ENCODE peak calls at places on chromosome 9, in four cellular contexts. Y, D, N and I are unnamed samples. For H3K4me1, the result is how much of the 10 kb centered on the place peaks cover.

GRCh38 chr9:131734165-131734610 is 5.7 kb downstream of the RAPGEF1 start:
- DNase-seq in N (no peak), D (no peak), Y (no peak), I (peak)

GRCh38 chr9:4583001-4583400 is 79.1 kb upstream of the PLPP6 start:
- DNase-seq in Y (no peak), D (no peak), N (no peak), I (no peak)

GRCh38 chr9:72997387-72997995 is 44.6 kb upstream of the ALDH1A1 start:
- DNase-seq in N (no peak), D (no peak), Y (no peak), I (no peak)

GRCh38 chr9:122126340-122127333 is 32.9 kb downstream of the NDUFA8 start:
- DNase-seq in N (no peak), Y (no peak), D (peak), I (no peak)

GRCh38 chr9:16321461-16322119 is 548.9 kb downstream of the BNC2 start:
- DNase-seq in Y (no peak), D (peak), N (no peak), I (peak)

GRCh38 chr9:122221223-122221811 is 7.4 kb downstream of the LHX6 start:
- DNase-seq in N (no peak), D (no peak), Y (no peak), I (no peak)

GRCh38 chr9:134864821-134865190 is 15.8 kb upstream of the FCN2 start:
- DNase-seq in N (peak), Y (no peak), D (no peak), I (peak)

GRCh38 chr9:17315341-17315740 is 180.5 kb downstream of the CNTLN start:
- DNase-seq in D (no peak), N (no peak), Y (no peak), I (no peak)

GRCh38 chr9:126401581-126401980 is 75.0 kb downstream of the MVB12B start:
- DNase-seq in Y (no peak), N (no peak), D (no peak), I (peak)

GRCh38 chr9:111274737-111275136 is 55.3 kb downstream of the OR2K2 start:
- DNase-seq in D (peak), N (no peak), Y (no peak), I (no peak)

GRCh38 chr9:97518909-97519307 is 17.4 kb downstream of the TMOD1 start:
- DNase-seq in Y (no peak), D (peak), N (peak), I (peak)

GRCh38 chr9:134252084-134252830 is 74.0 kb upstream of the RXRA start:
- DNase-seq in D (no peak), N (no peak), Y (no peak), I (no peak)

GRCh38 chr9:27365977-27366376 is 69.0 kb upstream of the EQTN start:
- DNase-seq in Y (no peak), N (no peak), D (no peak), I (no peak)

GRCh38 chr9:27367922-27368316 is 71.0 kb upstream of the EQTN start:
- DNase-seq in D (no peak), N (peak), Y (no peak), I (no peak)

GRCh38 chr9:27369591-27369990 is 72.6 kb upstream of the EQTN start:
- DNase-seq in Y (no peak), D (no peak), N (no peak), I (no peak)

GRCh38 chr9:27367175-27367798 is 70.3 kb upstream of the EQTN start:
- DNase-seq in D (no peak), Y (no peak), N (no peak), I (no peak)

DNA sequence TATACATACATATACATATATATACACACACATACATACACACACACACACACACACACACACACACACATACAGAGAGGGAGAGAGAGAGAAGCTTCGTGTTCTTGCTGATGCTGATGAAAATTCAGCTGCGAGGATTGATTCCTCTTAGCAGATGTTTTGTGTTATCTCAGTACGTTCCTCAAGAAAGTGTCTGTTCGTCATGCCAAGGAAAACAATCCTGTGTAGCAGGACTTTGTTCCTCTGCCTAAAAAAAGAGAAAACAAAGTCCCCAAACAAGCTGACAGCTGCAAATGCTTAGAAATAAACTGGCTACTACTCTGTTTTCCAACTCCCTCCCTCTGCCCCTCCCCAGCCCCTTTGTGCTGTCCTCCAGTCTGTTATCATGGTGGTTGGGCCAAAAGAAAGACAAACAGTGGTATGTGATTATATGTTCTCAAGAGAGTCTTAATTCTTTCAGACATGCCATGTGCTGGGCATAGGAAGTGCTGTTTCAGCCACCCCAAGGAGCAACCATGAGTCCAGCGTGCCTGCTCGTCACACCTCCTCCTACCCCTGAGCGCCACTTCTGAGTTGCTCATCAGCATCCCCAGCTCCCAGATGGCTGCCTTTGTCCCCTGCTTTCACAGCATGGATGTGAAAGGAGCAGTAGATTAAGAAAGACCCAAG is 71.5 kb upstream of the EQTN start:
- DNase-seq in Y (no peak), D (no peak), N (peak), I (no peak)
- H3K4me1 ChIP-seq in Y (under half), D (under half), N (under half), I (under half)

GRCh38 chr9:37206121-37206620 is 85.8 kb downstream of the ZCCHC7 start:
- DNase-seq in D (no peak), N (no peak), Y (no peak), I (no peak)
- H3K4me1 ChIP-seq in D (under half), N (under half), Y (under half), I (under half)

GRCh38 chr9:99118782-99119466 is 14.0 kb downstream of the TGFBR1 start:
- DNase-seq in N (no peak), Y (no peak), D (no peak), I (no peak)
- H3K4me1 ChIP-seq in N (under half), Y (under half), D (under half), I (under half)

GRCh38 chr9:19119241-19119640 is 8.1 kb downstream of the PLIN2 start:
- DNase-seq in N (no peak), D (no peak), Y (no peak), I (no peak)

GRCh38 chr9:19124430-19124793 is 2.9 kb downstream of the PLIN2 start:
- DNase-seq in N (no peak), Y (no peak), D (no peak), I (no peak)

GRCh38 chr9:19119801-19120440 is 7.4 kb downstream of the PLIN2 start:
- DNase-seq in N (no peak), Y (no peak), D (no peak), I (no peak)

GRCh38 chr9:19122490-19123042 is 4.7 kb downstream of the PLIN2 start:
- DNase-seq in Y (no peak), D (no peak), N (no peak), I (no peak)

GRCh38 chr9:19120846-19121245 is 6.4 kb downstream of the PLIN2 start:
- DNase-seq in N (no peak), Y (no peak), D (no peak), I (no peak)
- H3K4me1 ChIP-seq in N (under half), Y (under half), D (under half), I (under half)

DNA sequence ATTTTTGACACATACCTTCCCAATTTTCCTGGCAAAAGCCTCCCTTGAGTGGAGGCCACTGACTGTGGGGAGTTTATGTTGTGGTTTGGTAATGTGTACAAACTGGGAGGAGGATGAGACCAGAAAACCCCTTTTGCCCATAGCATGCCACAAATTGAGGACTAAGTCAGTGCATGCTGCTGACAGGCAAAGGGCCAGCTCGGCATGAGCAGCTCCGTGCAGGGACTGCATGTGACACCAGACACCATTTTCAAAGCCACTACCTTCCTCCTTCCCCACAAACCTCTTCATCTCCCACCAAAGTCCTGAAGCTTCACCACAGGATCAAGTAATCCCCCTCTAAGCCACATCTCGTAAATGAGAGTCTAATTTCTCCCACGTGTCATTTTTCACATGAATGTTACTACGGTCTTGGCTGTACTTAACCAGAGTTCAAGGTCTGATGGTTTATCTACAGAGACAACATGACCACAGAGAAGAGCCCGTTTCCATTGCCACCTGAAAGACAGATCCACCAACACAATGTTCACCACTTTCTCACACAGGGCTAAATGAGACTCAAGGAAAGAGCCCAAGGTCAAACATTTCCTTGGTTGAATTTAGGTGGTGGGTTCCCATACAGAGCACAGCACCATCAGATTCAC is 106.5 kb downstream of the NFIB start:
- DNase-seq in N (no peak), D (no peak), Y (no peak), I (no peak)
- H3K4me1 ChIP-seq in N (under half), D (under half), Y (under half), I (under half)

GRCh38 chr9:128025756-128026155 is 41.4 kb downstream of the NAIF1 start:
- DNase-seq in Y (no peak), N (no peak), D (no peak), I (no peak)
- H3K4me1 ChIP-seq in Y (under half), N (under half), D (under half), I (under half)

GRCh38 chr9:87515588-87516221 is 18.0 kb downstream of the DAPK1 start:
- DNase-seq in N (no peak), Y (no peak), D (no peak), I (no peak)

GRCh38 chr9:87514136-87514535 is 16.5 kb downstream of the DAPK1 start:
- DNase-seq in D (no peak), N (no peak), Y (no peak), I (no peak)

GRCh38 chr9:87515086-87515485 is 17.4 kb downstream of the DAPK1 start:
- DNase-seq in Y (no peak), N (no peak), D (no peak), I (no peak)

GRCh38 chr9:87512321-87512720 is 14.7 kb downstream of the DAPK1 start:
- DNase-seq in D (no peak), N (no peak), Y (no peak), I (no peak)

GRCh38 chr9:87513171-87513570 is 15.5 kb downstream of the DAPK1 start:
- DNase-seq in Y (no peak), D (no peak), N (no peak), I (no peak)
- H3K4me1 ChIP-seq in Y (under half), D (under half), N (under half), I (under half)

GRCh38 chr9:33293782-33294181 is 3.5 kb downstream of the NFX1 start:
- DNase-seq in Y (no peak), N (no peak), D (no peak), I (no peak)
- H3K4me1 ChIP-seq in Y (under half), N (under half), D (under half), I (under half)